ENCODE peak calls at places on chromosomes 12 and 14, in ten cellular contexts. J, S, G, R, Z, N, I, C, P and U are unnamed samples. For H3K36me3 and H3K4me1, the result is how much of the 10 kb centered on the place peaks cover.

GRCh38 chr14:36524874-36525745 is 5.1 kb upstream of the NKX2-1 start:
- DNase-seq in J (no peak), S (no peak), G (no peak), R (no peak), Z (no peak), N (peak), I (peak), C (no peak), P (no peak), U (no peak)

GRCh38 chr14:22980672-22981089 is 1.7 kb downstream of the AJUBA start:
- DNase-seq in J (peak), S (peak), G (no peak), R (peak), Z (peak), N (peak), I (peak), C (no peak), P (peak), U (peak)

GRCh38 chr14:50068496-50068895 is 47.9 kb downstream of the VCPKMT start:
- DNase-seq in J (no peak), S (no peak), G (peak), R (no peak), Z (no peak), N (no peak), I (no peak), C (no peak), P (no peak), U (no peak)

GRCh38 chr14:77212933-77213656 is 31.5 kb downstream of the TMEM63C start:
- DNase-seq in J (no peak), S (no peak), G (peak), R (no peak), Z (no peak), N (peak), I (peak), C (no peak), P (no peak), U (peak)

GRCh38 chr12:46500673-46501072 is 128.1 kb upstream of the SLC38A2 start:
- DNase-seq in J (no peak), S (no peak), G (no peak), R (no peak), Z (no peak), N (no peak), I (no peak), C (no peak), P (no peak), U (no peak)

GRCh38 chr14:104035300-104035699 is 50.2 kb upstream of the ASPG start:
- DNase-seq in J (no peak), S (no peak), G (no peak), R (no peak), Z (no peak), N (no peak), I (no peak), C (no peak), P (no peak), U (no peak)

GRCh38 chr12:110636516-110636915 is 22.6 kb downstream of the TCTN1 start:
- DNase-seq in J (no peak), S (no peak), G (no peak), R (no peak), Z (no peak), N (no peak), I (no peak), C (no peak), P (no peak), U (no peak)

GRCh38 chr14:95043314-95043713 is 114.0 kb downstream of the DICER1 start:
- DNase-seq in J (no peak), S (no peak), G (no peak), R (no peak), Z (no peak), N (no peak), I (no peak), C (peak), P (peak), U (no peak)

GRCh38 chr12:712172-712863 is 40.1 kb upstream of the WNK1 start:
- DNase-seq in J (no peak), S (peak), G (no peak), R (no peak), Z (no peak), N (no peak), I (peak), C (no peak), P (no peak), U (no peak)

GRCh38 chr12:57614178-57614947 is 3.1 kb downstream of the ARHGEF25 start:
- DNase-seq in J (no peak), S (peak), G (peak), R (no peak), Z (no peak), N (no peak), I (peak), C (no peak), P (peak), U (no peak)

GRCh38 chr14:61471297-61471980 is 150.1 kb downstream of the PRKCH start:
- DNase-seq in J (no peak), S (no peak), G (peak), R (no peak), Z (no peak), N (no peak), I (peak), C (no peak), P (no peak), U (no peak)

GRCh38 chr14:103692159-103692558 is 23.1 kb downstream of the XRCC3 start:
- DNase-seq in J (no peak), S (no peak), G (no peak), R (no peak), Z (no peak), N (no peak), I (no peak), C (no peak), P (no peak), U (no peak)

DNA sequence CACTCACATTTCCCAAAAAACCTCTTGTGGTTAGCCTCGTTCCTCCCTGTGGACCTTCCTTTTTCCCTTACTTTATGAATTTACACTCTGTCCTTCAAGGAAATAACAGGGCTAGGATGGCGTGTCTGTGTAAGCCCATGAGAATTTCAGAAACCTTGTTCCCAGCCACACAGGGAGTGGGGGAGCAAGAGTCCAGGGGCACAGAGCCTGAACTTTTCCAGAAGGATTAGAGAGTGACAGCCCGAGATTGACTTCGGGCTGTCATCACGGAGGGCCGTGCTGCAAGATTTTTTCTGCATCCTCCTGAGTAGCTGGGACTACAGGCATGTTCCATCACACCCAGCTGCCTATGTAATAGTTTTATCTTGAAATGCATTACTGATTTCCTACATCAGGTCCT is 14.4 kb downstream of the EVL start:
- DNase-seq in J (no peak), S (no peak), G (no peak), R (no peak), Z (no peak), N (no peak), I (no peak), C (no peak), P (no peak), U (no peak)
- H3K36me3 ChIP-seq in J (under half), S (under half), G (under half), R (under half), Z (under half), N (under half), I (under half), C (under half), P (under half), U (under half)

GRCh38 chr12:91423336-91424050 is 240.9 kb upstream of the DCN start:
- DNase-seq in J (no peak), S (no peak), G (no peak), R (no peak), Z (no peak), N (no peak), I (no peak), C (no peak), P (no peak), U (no peak)

GRCh38 chr12:91422107-91422506 is 239.5 kb upstream of the DCN start:
- DNase-seq in J (no peak), S (no peak), G (no peak), R (no peak), Z (no peak), N (peak), I (no peak), C (no peak), P (no peak), U (peak)

GRCh38 chr12:91422811-91423210 is 240.2 kb upstream of the DCN start:
- DNase-seq in J (no peak), S (no peak), G (no peak), R (no peak), Z (no peak), N (no peak), I (no peak), C (no peak), P (no peak), U (no peak)

GRCh38 chr12:91419809-91420208 is 237.2 kb upstream of the DCN start:
- DNase-seq in J (no peak), S (no peak), G (no peak), R (no peak), Z (no peak), N (no peak), I (no peak), C (no peak), P (no peak), U (no peak)

DNA sequence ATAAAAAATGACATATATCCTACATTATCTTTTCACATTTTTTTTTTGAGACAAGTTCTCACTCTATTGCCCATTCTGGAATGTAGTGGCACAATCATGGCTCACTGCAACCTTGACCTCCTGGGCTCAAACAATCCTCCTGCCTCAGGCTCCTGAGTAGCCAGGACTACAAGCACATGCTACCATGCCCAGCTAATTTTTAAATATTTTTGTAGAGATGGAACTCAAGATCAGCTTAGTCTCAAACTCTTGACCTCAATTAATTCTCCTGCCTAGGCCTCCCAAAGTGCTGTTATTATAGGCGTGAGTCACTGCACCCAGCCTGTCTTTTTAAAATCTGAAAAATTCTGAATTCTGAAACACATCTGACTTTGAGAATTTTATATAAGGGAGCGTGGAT is 241.9 kb upstream of the DCN start:
- DNase-seq in J (no peak), S (no peak), G (no peak), R (no peak), Z (no peak), N (no peak), I (no peak), C (no peak), P (no peak), U (no peak)
- H3K27ac ChIP-seq in J (no peak), S (no peak), G (no peak), R (no peak), Z (no peak), N (no peak), I (no peak), C (no peak), P (no peak), U (no peak)

GRCh38 chr12:132422057-132423043 is 67.6 kb upstream of the FBRSL1 start:
- DNase-seq in J (no peak), S (peak), G (no peak), R (no peak), Z (no peak), N (no peak), I (peak), C (no peak), P (no peak), U (no peak)
- H3K4me1 ChIP-seq in J (under half), S (under half), G (under half), R (under half), Z (under half), N (under half), I (under half), C (under half), P (under half), U (under half)

DNA sequence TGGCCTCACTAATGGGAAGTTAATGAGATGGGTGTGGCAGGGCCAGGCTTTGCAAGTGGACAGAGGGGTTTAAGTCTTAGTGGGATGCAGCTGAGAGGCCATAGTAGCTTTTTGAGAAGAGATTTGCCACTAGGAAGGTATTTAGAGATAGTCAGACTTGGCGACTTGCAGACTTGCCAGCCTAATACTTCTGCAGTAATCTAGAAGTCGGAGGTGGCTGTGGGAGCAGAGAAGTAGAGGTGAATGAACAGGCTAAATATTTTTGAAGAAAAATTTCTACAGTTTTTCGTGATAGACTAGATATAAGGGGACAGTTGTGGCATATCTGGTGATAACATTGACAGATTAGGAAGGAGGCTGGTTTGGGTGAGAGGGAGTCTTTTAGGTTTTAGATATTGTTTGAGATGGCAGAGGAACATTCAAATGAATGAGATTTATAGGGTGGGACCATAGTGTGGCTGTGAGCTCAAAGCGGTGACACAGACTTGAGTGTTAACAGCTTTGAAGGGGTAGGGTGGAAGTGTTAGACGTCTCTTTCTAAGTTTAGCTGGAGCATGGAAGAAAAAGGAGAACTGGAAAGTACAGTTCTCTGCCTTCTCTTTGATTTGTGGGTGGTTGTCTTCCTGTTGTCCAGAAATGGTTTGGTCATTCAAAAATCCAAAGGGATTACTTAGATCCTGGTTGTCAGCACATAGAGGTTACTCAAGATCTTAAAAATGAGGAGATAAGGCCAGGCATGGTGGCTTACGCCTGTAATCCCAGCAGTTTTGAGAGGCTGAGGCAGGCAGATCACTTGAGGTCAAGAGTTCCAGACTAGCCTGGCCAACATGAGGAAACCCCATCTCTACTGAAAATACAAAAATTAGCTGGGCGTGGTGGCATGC is 44.9 kb downstream of the MAPKAPK5 start:
- DNase-seq in J (no peak), S (no peak), G (no peak), R (no peak), Z (no peak), N (no peak), I (no peak), C (no peak), P (no peak), U (no peak)
- H3K36me3 ChIP-seq in J (half or more), S (half or more), G (half or more), R (half or more), Z (half or more), N (under half), I (under half), C (half or more), P (under half), U (under half)

GRCh38 chr14:56585461-56586084 is 6.0 kb downstream of the TMEM260 start:
- DNase-seq in J (no peak), S (no peak), G (no peak), R (no peak), Z (no peak), N (no peak), I (no peak), C (no peak), P (no peak), U (no peak)

GRCh38 chr14:56592746-56593544 is 13.3 kb downstream of the TMEM260 start:
- DNase-seq in J (no peak), S (no peak), G (no peak), R (no peak), Z (no peak), N (peak), I (no peak), C (no peak), P (no peak), U (no peak)

GRCh38 chr14:56587701-56588100 is 8.1 kb downstream of the TMEM260 start:
- DNase-seq in J (no peak), S (no peak), G (no peak), R (no peak), Z (no peak), N (no peak), I (no peak), C (no peak), P (no peak), U (no peak)

GRCh38 chr14:56594428-56594827 is 14.8 kb downstream of the TMEM260 start:
- DNase-seq in J (no peak), S (no peak), G (no peak), R (no peak), Z (no peak), N (no peak), I (no peak), C (no peak), P (no peak), U (no peak)

GRCh38 chr14:56590535-56590951 is 10.9 kb downstream of the TMEM260 start:
- DNase-seq in J (no peak), S (no peak), G (no peak), R (no peak), Z (no peak), N (no peak), I (no peak), C (no peak), P (no peak), U (no peak)
- H3K27ac ChIP-seq in J (no peak), S (no peak), G (no peak), R (no peak), Z (no peak), N (no peak), I (no peak), C (no peak), P (no peak), U (no peak)

DNA sequence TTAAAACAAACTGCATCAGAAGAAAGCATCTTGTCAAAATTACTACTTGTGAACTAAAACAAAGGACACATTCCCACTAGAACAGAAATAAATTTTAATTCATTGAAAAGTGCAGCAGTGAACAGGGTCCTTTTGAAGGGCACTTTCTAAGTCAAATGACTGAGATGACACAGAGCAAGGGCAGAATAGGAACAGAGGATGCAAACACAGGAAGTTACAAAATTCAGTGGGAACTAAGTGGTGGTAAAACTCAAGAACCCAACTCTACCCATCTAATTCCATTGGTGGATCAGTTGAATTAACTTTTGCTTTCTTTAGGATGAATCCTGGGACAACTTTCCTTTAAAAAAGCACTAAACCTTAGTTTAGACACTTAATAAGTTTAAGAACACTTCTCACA is 45.8 kb downstream of the GNS start:
- DNase-seq in J (no peak), S (no peak), G (no peak), R (no peak), Z (no peak), N (no peak), I (no peak), C (no peak), P (no peak), U (no peak)
- H3K4me1 ChIP-seq in J (under half), S (under half), G (under half), R (under half), Z (under half), N (under half), I (under half), C (under half), P (under half), U (under half)

GRCh38 chr12:2126676-2127406 is 74.1 kb downstream of the CACNA1C start:
- DNase-seq in J (no peak), S (no peak), G (no peak), R (no peak), Z (no peak), N (no peak), I (no peak), C (no peak), P (no peak), U (no peak)
- H3K36me3 ChIP-seq in J (under half), S (under half), G (under half), R (under half), Z (under half), N (under half), I (under half), C (under half), P (under half), U (under half)

DNA sequence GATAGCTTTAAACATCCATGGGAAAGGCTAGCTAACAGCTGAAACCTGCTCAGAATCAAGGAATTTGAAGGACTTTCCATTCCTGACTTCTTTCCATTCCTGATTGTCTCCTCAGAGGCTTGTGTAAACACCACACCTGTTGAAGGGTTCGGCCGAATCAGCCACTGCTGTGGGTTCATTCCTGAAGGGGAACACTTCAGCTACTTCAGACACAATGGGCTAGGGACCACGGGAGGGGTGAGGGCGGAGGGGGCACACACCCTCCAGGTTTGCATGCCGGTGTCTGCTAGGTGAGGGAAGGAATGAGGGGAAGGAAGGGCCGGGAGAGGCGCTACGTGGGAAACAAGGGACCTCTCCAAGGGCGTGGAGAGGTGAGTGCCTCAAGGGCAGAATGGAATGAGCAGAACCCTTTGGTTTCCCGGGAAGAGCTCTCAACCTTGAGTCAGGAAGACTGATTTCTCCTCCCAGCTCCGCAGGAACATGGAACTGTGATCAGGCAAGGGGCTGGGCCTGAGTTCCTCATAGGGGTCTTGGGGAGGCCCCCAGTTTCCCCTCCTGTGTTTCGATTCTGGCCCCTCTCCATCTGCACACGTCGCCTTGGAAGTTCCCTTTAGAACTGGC is 1.4 kb downstream of the GPRC5A start:
- DNase-seq in J (no peak), S (no peak), G (no peak), R (no peak), Z (no peak), N (no peak), I (no peak), C (no peak), P (no peak), U (peak)
- H3K27ac ChIP-seq in J (no peak), S (peak), G (peak), R (peak), Z (no peak), N (peak), I (no peak), C (no peak), P (peak), U (peak)

GRCh38 chr12:54417712-54418440 is 1.2 kb downstream of the ITGA5 start:
- DNase-seq in J (peak), S (no peak), G (no peak), R (no peak), Z (peak), N (no peak), I (peak), C (no peak), P (no peak), U (no peak)
- H3K4me1 ChIP-seq in J (half or more), S (under half), G (under half), R (under half), Z (half or more), N (under half), I (half or more), C (under half), P (under half), U (under half)